ENCODE peak calls at places on chromosome 16, in six cellular contexts. One of them, this sample, is unnamed.

GRCh38 chr16:4576008-4576407 is 19.9 kb downstream of the C16orf96 start:
- DNase-seq in left lung: no peak
- DNase-seq in transverse colon: no peak
- DNase-seq in ovary: no peak
- DNase-seq in mammary epithelial cell: no peak
- DNase-seq in IMR-90: no peak
- DNase-seq in this sample: no peak

GRCh38 chr16:83946781-83947566 is 6.1 kb upstream of the OSGIN1 start:
- DNase-seq in ovary: no peak
- DNase-seq in IMR-90: no peak
- DNase-seq in mammary epithelial cell: no peak
- DNase-seq in left lung: no peak
- DNase-seq in transverse colon: no peak
- DNase-seq in this sample: no peak

GRCh38 chr16:83913234-83913633 is 14.3 kb downstream of the MLYCD start:
- DNase-seq in left lung: no peak
- DNase-seq in IMR-90: no peak
- DNase-seq in ovary: no peak
- DNase-seq in mammary epithelial cell: no peak
- DNase-seq in transverse colon: no peak
- DNase-seq in this sample: no peak

GRCh38 chr16:28623172-28623711 is 13.4 kb upstream of the SULT1A1 start:
- DNase-seq in mammary epithelial cell: peak
- DNase-seq in IMR-90: no peak
- DNase-seq in ovary: peak
- DNase-seq in transverse colon: peak
- DNase-seq in left lung: peak
- DNase-seq in this sample: peak

GRCh38 chr16:75189638-75190245 is 17.2 kb downstream of the CTRB2 start:
- DNase-seq in IMR-90: no peak
- DNase-seq in mammary epithelial cell: no peak
- DNase-seq in ovary: no peak
- DNase-seq in transverse colon: no peak
- DNase-seq in left lung: no peak
- DNase-seq in this sample: no peak

GRCh38 chr16:81673432-81673831 is 105.7 kb upstream of the PLCG2 start:
- DNase-seq in ovary: no peak
- DNase-seq in transverse colon: no peak
- DNase-seq in left lung: no peak
- DNase-seq in IMR-90: no peak
- DNase-seq in mammary epithelial cell: no peak
- DNase-seq in this sample: no peak

GRCh38 chr16:69190046-69190588 is 3.2 kb downstream of the SNTB2 start:
- DNase-seq in left lung: no peak
- DNase-seq in transverse colon: no peak
- DNase-seq in ovary: no peak
- DNase-seq in mammary epithelial cell: no peak
- DNase-seq in IMR-90: no peak
- DNase-seq in this sample: no peak

GRCh38 chr16:65698943-65699342 is 577.1 kb upstream of the CDH11 start:
- DNase-seq in transverse colon: no peak
- DNase-seq in mammary epithelial cell: no peak
- DNase-seq in left lung: no peak
- DNase-seq in ovary: peak
- DNase-seq in IMR-90: no peak
- DNase-seq in this sample: peak

GRCh38 chr16:3508736-3509135 is 7.9 kb downstream of the CLUAP1 start:
- DNase-seq in IMR-90: no peak
- DNase-seq in ovary: no peak
- DNase-seq in left lung: no peak
- DNase-seq in mammary epithelial cell: no peak
- DNase-seq in transverse colon: no peak
- DNase-seq in this sample: no peak

GRCh38 chr16:85959686-85960085 is 60.7 kb downstream of the IRF8 start:
- DNase-seq in mammary epithelial cell: no peak
- DNase-seq in ovary: no peak
- DNase-seq in IMR-90: no peak
- DNase-seq in transverse colon: peak
- DNase-seq in left lung: no peak
- DNase-seq in this sample: no peak

GRCh38 chr16:63287411-63287810 is 1251.2 kb upstream of the CDH8 start:
- DNase-seq in ovary: no peak
- DNase-seq in mammary epithelial cell: peak
- DNase-seq in IMR-90: no peak
- DNase-seq in transverse colon: no peak
- DNase-seq in left lung: no peak
- DNase-seq in this sample: no peak

GRCh38 chr16:89687092-89687940 is 827 bp downstream of the CDK10 start:
- DNase-seq in ovary: no peak
- DNase-seq in mammary epithelial cell: peak
- DNase-seq in IMR-90: peak
- DNase-seq in left lung: no peak
- DNase-seq in transverse colon: peak
- DNase-seq in this sample: peak
- H3K27ac ChIP-seq in ovary: peak
- H3K27ac ChIP-seq in mammary epithelial cell: peak
- H3K27ac ChIP-seq in IMR-90: peak
- H3K27ac ChIP-seq in left lung: peak
- H3K27ac ChIP-seq in transverse colon: peak
- H3K27ac ChIP-seq in this sample: peak

GRCh38 chr16:27304102-27304501 is 9.7 kb upstream of the IL4R start:
- DNase-seq in left lung: no peak
- DNase-seq in transverse colon: no peak
- DNase-seq in mammary epithelial cell: no peak
- DNase-seq in IMR-90: no peak
- DNase-seq in ovary: no peak
- DNase-seq in this sample: no peak
- H3K27ac ChIP-seq in left lung: no peak
- H3K27ac ChIP-seq in transverse colon: no peak
- H3K27ac ChIP-seq in mammary epithelial cell: no peak
- H3K27ac ChIP-seq in IMR-90: no peak
- H3K27ac ChIP-seq in ovary: no peak
- H3K27ac ChIP-seq in this sample: no peak

DNA sequence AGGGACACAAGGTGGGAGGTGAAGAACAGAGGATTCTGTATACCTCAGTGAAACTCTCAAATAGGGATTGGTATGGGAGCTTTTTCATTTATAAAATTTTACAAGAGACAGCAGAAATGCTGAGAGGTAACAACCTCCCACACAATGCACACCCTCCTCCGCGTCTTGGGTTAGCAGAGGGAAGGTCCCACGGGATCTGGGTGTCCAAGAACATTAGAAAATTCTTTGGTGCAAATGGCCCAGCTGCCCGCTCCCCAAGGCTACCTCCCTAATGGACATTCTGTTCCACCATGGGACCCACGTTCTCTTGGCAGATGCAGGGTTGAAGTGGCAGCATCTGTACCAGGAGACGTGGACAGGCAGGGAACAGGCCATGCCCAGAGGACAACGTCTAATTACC is 22.5 kb downstream of the GPR139 start:
- DNase-seq in ovary: no peak
- DNase-seq in mammary epithelial cell: no peak
- DNase-seq in left lung: no peak
- DNase-seq in IMR-90: no peak
- DNase-seq in transverse colon: no peak
- DNase-seq in this sample: no peak
- H3K27ac ChIP-seq in ovary: no peak
- H3K27ac ChIP-seq in mammary epithelial cell: no peak
- H3K27ac ChIP-seq in left lung: no peak
- H3K27ac ChIP-seq in IMR-90: no peak
- H3K27ac ChIP-seq in transverse colon: no peak
- H3K27ac ChIP-seq in this sample: no peak

GRCh38 chr16:79400462-79401149 is 199.9 kb downstream of the MAF start:
- DNase-seq in mammary epithelial cell: no peak
- DNase-seq in left lung: no peak
- DNase-seq in IMR-90: no peak
- DNase-seq in ovary: no peak
- DNase-seq in transverse colon: peak
- DNase-seq in this sample: no peak
- H3K27ac ChIP-seq in mammary epithelial cell: no peak
- H3K27ac ChIP-seq in left lung: no peak
- H3K27ac ChIP-seq in IMR-90: no peak
- H3K27ac ChIP-seq in ovary: no peak
- H3K27ac ChIP-seq in transverse colon: peak
- H3K27ac ChIP-seq in this sample: no peak

GRCh38 chr16:30982548-30983288 is 2.3 kb upstream of the HSD3B7 start:
- DNase-seq in mammary epithelial cell: peak
- DNase-seq in left lung: no peak
- DNase-seq in IMR-90: no peak
- DNase-seq in transverse colon: no peak
- DNase-seq in ovary: no peak
- DNase-seq in this sample: no peak

GRCh38 chr16:30983289-30983889 is 1.6 kb upstream of the HSD3B7 start:
- DNase-seq in transverse colon: no peak
- DNase-seq in IMR-90: no peak
- DNase-seq in left lung: no peak
- DNase-seq in mammary epithelial cell: no peak
- DNase-seq in ovary: no peak
- DNase-seq in this sample: no peak

GRCh38 chr16:30985401-30986128 is 558 bp downstream of the HSD3B7 start:
- DNase-seq in transverse colon: peak
- DNase-seq in ovary: peak
- DNase-seq in IMR-90: no peak
- DNase-seq in mammary epithelial cell: peak
- DNase-seq in left lung: peak
- DNase-seq in this sample: no peak

GRCh38 chr16:30984669-30985400 is at the start of gene HSD3B7:
- DNase-seq in left lung: peak
- DNase-seq in mammary epithelial cell: peak
- DNase-seq in transverse colon: peak
- DNase-seq in ovary: peak
- DNase-seq in IMR-90: peak
- DNase-seq in this sample: peak

DNA sequence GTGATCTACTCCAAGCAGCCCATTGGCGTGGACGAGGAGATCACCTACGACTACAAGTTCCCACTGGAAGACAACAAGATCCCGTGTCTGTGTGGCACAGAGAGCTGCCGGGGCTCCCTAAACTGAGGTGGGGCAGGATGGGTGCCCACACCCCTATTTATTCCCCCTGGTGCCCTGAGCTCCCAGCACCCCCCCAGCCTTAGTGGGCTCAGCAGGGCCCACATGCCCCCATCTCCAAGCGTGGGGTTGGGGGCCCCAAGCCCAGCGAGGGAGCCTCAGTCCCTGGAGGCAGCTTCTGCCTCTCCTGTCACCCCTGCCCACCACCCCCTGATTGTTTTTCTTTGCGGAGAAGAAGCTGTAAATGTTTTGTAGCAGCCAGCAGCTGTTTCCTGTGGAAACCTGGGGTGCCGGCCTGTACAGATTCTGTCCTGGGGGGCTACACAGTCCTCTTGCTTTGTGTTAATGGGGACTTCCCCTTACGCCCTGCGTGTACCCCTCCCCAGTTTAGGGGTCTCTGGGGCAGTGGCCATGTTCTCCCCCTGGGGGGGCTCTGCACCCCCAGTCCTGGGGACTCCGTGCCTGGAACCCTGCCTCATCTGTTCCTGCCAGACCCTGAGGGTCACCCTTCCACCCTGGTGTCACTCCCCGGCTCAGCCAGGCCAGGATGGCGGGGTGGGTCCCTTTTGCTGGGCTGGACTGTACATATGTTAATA is 953 bp upstream of the HSD3B7 start:
- DNase-seq in ovary: no peak
- DNase-seq in mammary epithelial cell: no peak
- DNase-seq in IMR-90: no peak
- DNase-seq in left lung: no peak
- DNase-seq in transverse colon: no peak
- DNase-seq in this sample: no peak
- H3K27ac ChIP-seq in ovary: no peak
- H3K27ac ChIP-seq in mammary epithelial cell: no peak
- H3K27ac ChIP-seq in IMR-90: no peak
- H3K27ac ChIP-seq in left lung: no peak
- H3K27ac ChIP-seq in transverse colon: no peak
- H3K27ac ChIP-seq in this sample: no peak

GRCh38 chr16:89268987-89269735 is 51.7 kb downstream of the ZNF778 start:
- DNase-seq in transverse colon: no peak
- DNase-seq in mammary epithelial cell: no peak
- DNase-seq in left lung: no peak
- DNase-seq in IMR-90: peak
- DNase-seq in ovary: peak
- DNase-seq in this sample: no peak
- H3K27ac ChIP-seq in transverse colon: no peak
- H3K27ac ChIP-seq in mammary epithelial cell: no peak
- H3K27ac ChIP-seq in left lung: no peak
- H3K27ac ChIP-seq in IMR-90: no peak
- H3K27ac ChIP-seq in ovary: peak
- H3K27ac ChIP-seq in this sample: no peak

DNA sequence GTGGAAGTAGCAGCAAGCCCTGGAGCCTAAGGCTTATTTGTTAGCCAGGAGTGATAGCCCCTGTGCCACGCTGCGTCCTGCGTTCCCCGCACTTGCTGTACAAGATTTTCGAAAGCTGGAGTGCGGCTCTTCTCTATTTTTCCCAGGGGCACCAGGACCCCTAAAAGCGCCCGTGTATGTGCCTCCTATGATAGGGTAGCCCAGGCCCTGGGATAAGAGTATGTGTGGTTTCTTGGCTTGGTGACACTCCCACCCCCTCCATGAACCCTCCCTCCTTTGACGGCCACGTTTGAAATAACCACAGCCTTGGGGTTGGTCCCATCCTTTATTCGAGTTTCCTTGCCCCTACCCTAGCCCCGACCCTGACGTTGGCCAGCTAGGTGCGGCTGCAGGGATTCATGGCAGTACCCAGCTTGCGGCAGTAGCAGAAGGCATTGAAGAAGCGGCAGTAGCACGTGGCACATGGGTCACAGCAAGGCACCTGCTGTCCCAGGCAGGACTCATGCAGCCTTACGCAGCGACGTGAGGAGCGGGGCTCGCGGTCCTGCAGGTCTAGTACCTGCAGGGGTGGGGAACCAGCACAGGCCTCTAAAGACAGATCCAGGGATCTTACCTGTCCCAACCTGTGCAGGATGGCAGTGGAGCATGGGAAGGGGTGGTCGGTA is 955 bp downstream of the AGRP start:
- DNase-seq in left lung: no peak
- DNase-seq in mammary epithelial cell: no peak
- DNase-seq in ovary: no peak
- DNase-seq in IMR-90: no peak
- DNase-seq in transverse colon: peak
- DNase-seq in this sample: no peak
- H3K27ac ChIP-seq in left lung: no peak
- H3K27ac ChIP-seq in mammary epithelial cell: no peak
- H3K27ac ChIP-seq in ovary: no peak
- H3K27ac ChIP-seq in IMR-90: peak
- H3K27ac ChIP-seq in transverse colon: peak
- H3K27ac ChIP-seq in this sample: no peak

GRCh38 chr16:14354561-14355351 is 275.3 kb downstream of the PARN start:
- DNase-seq in left lung: peak
- DNase-seq in ovary: no peak
- DNase-seq in transverse colon: no peak
- DNase-seq in mammary epithelial cell: peak
- DNase-seq in IMR-90: peak
- DNase-seq in this sample: peak
- H3K27ac ChIP-seq in left lung: no peak
- H3K27ac ChIP-seq in ovary: no peak
- H3K27ac ChIP-seq in transverse colon: no peak
- H3K27ac ChIP-seq in mammary epithelial cell: no peak
- H3K27ac ChIP-seq in IMR-90: no peak
- H3K27ac ChIP-seq in this sample: no peak

This sample was measured in cardiac muscle cell.